ENCODE peak calls at places on chromosome 1, in seven cellular contexts. One of them, this sample, is unnamed.

GRCh38 chr1:9346566-9346965 is 53.9 kb downstream of the SPSB1 start:
- DNase-seq in cardiac fibroblast: no peak
- DNase-seq in right lobe of liver: no peak
- DNase-seq in MM.1S: no peak
- DNase-seq in stomach: no peak
- DNase-seq in psoas muscle: no peak
- DNase-seq in lower lobe of right lung: no peak
- DNase-seq in this sample: no peak

GRCh38 chr1:211355873-211356272 is 29.2 kb downstream of the TRAF5 start:
- DNase-seq in lower lobe of right lung: no peak
- DNase-seq in psoas muscle: no peak
- DNase-seq in MM.1S: no peak
- DNase-seq in cardiac fibroblast: no peak
- DNase-seq in stomach: no peak
- DNase-seq in right lobe of liver: no peak
- DNase-seq in this sample: no peak

GRCh38 chr1:205739348-205740160 is 10.4 kb downstream of the NUCKS1 start:
- DNase-seq in stomach: no peak
- DNase-seq in psoas muscle: no peak
- DNase-seq in lower lobe of right lung: no peak
- DNase-seq in cardiac fibroblast: peak; percentile 81
- DNase-seq in right lobe of liver: no peak
- DNase-seq in MM.1S: no peak
- DNase-seq in this sample: no peak

GRCh38 chr1:245258271-245258920 is 103.6 kb downstream of the KIF26B start:
- DNase-seq in psoas muscle: no peak
- DNase-seq in right lobe of liver: peak; percentile 52
- DNase-seq in stomach: peak; percentile 78
- DNase-seq in MM.1S: no peak
- DNase-seq in lower lobe of right lung: no peak
- DNase-seq in cardiac fibroblast: no peak
- DNase-seq in this sample: no peak

GRCh38 chr1:178278135-178278534 is 184.2 kb downstream of the RASAL2 start:
- DNase-seq in cardiac fibroblast: no peak
- DNase-seq in right lobe of liver: no peak
- DNase-seq in lower lobe of right lung: no peak
- DNase-seq in stomach: no peak
- DNase-seq in MM.1S: no peak
- DNase-seq in psoas muscle: no peak
- DNase-seq in this sample: no peak

GRCh38 chr1:8858888-8859706 is 19.4 kb downstream of the ENO1 start:
- DNase-seq in right lobe of liver: no peak
- DNase-seq in psoas muscle: no peak
- DNase-seq in cardiac fibroblast: peak; percentile 75
- DNase-seq in MM.1S: peak; percentile 40
- DNase-seq in stomach: peak; percentile 43
- DNase-seq in lower lobe of right lung: no peak
- DNase-seq in this sample: no peak

GRCh38 chr1:157377216-157377821 is 175.0 kb downstream of the FCRL5 start:
- DNase-seq in lower lobe of right lung: no peak
- DNase-seq in stomach: peak; percentile 37
- DNase-seq in psoas muscle: no peak
- DNase-seq in MM.1S: peak; percentile 59
- DNase-seq in cardiac fibroblast: peak; percentile 56
- DNase-seq in right lobe of liver: no peak
- DNase-seq in this sample: no peak

GRCh38 chr1:201539561-201540404 is 856 bp downstream of the NAV1 start:
- DNase-seq in psoas muscle: peak; percentile 74
- DNase-seq in MM.1S: no peak
- DNase-seq in right lobe of liver: peak; percentile 71
- DNase-seq in stomach: no peak
- DNase-seq in cardiac fibroblast: peak; percentile 64
- DNase-seq in lower lobe of right lung: peak; percentile 61
- DNase-seq in this sample: no peak

GRCh38 chr1:156546267-156546666 is 26.1 kb downstream of the IQGAP3 start:
- DNase-seq in MM.1S: no peak
- DNase-seq in psoas muscle: no peak
- DNase-seq in lower lobe of right lung: no peak
- DNase-seq in cardiac fibroblast: no peak
- DNase-seq in stomach: no peak
- DNase-seq in right lobe of liver: no peak
- DNase-seq in this sample: no peak

GRCh38 chr1:201186212-201186611 is 4.4 kb upstream of the IGFN1 start:
- DNase-seq in cardiac fibroblast: no peak
- DNase-seq in stomach: no peak
- DNase-seq in MM.1S: no peak
- DNase-seq in psoas muscle: no peak
- DNase-seq in right lobe of liver: no peak
- DNase-seq in lower lobe of right lung: no peak
- DNase-seq in this sample: no peak

GRCh38 chr1:180994262-180994661 is 28.4 kb downstream of the STX6 start:
- DNase-seq in stomach: no peak
- DNase-seq in MM.1S: no peak
- DNase-seq in cardiac fibroblast: peak; percentile 21
- DNase-seq in psoas muscle: no peak
- DNase-seq in lower lobe of right lung: no peak
- DNase-seq in right lobe of liver: no peak
- DNase-seq in this sample: no peak

GRCh38 chr1:54337928-54338327 is 68.3 kb downstream of the SSBP3 start:
- DNase-seq in psoas muscle: no peak
- DNase-seq in cardiac fibroblast: peak; percentile 33
- DNase-seq in MM.1S: no peak
- DNase-seq in right lobe of liver: no peak
- DNase-seq in stomach: no peak
- DNase-seq in lower lobe of right lung: no peak
- DNase-seq in this sample: no peak

GRCh38 chr1:54335396-54336056 is 70.7 kb downstream of the SSBP3 start:
- DNase-seq in right lobe of liver: no peak
- DNase-seq in lower lobe of right lung: no peak
- DNase-seq in stomach: peak; percentile 57
- DNase-seq in cardiac fibroblast: peak; percentile 94
- DNase-seq in psoas muscle: peak; percentile 84
- DNase-seq in MM.1S: no peak
- DNase-seq in this sample: no peak

GRCh38 chr1:54337034-54337433 is 69.2 kb downstream of the SSBP3 start:
- DNase-seq in right lobe of liver: no peak
- DNase-seq in cardiac fibroblast: no peak
- DNase-seq in psoas muscle: no peak
- DNase-seq in stomach: no peak
- DNase-seq in MM.1S: no peak
- DNase-seq in lower lobe of right lung: no peak
- DNase-seq in this sample: no peak

GRCh38 chr1:54334996-54335395 is 71.2 kb downstream of the SSBP3 start:
- DNase-seq in psoas muscle: peak; percentile 80
- DNase-seq in lower lobe of right lung: no peak
- DNase-seq in right lobe of liver: no peak
- DNase-seq in MM.1S: no peak
- DNase-seq in cardiac fibroblast: peak; percentile 38
- DNase-seq in stomach: no peak
- DNase-seq in this sample: no peak

DNA sequence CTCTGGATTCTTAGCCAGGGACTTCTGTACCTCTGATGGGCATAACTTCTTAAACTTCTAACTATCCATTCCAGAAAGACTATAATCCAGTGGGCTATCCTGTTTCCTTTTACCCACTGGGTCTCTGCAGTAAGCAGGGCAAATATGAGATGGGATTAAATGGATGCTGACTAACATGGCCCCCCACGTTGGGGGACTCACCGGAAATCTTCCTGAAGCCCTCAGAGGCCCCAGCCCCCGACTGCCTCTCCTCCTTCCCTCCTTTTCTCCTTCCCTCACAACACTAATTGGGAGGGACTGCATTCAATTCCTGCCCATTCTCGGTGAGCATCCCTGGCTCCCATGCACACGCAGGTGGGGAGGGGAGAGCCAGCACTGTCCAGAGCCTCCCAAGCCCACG is 70.1 kb downstream of the SSBP3 start:
- DNase-seq in stomach: no peak
- DNase-seq in right lobe of liver: no peak
- DNase-seq in MM.1S: no peak
- DNase-seq in cardiac fibroblast: no peak
- DNase-seq in psoas muscle: no peak
- DNase-seq in lower lobe of right lung: no peak
- DNase-seq in this sample: no peak
- H3K4me3 ChIP-seq in stomach: no peak overlapping the region
- H3K4me3 ChIP-seq in right lobe of liver: no peak overlapping the region
- H3K4me3 ChIP-seq in MM.1S: no peak overlapping the region
- H3K4me3 ChIP-seq in cardiac fibroblast: no peak overlapping the region
- H3K4me3 ChIP-seq in psoas muscle: peak overlapping the region; percentile 55
- H3K4me3 ChIP-seq in lower lobe of right lung: no peak overlapping the region
- H3K4me3 ChIP-seq in this sample: no peak overlapping the region

DNA sequence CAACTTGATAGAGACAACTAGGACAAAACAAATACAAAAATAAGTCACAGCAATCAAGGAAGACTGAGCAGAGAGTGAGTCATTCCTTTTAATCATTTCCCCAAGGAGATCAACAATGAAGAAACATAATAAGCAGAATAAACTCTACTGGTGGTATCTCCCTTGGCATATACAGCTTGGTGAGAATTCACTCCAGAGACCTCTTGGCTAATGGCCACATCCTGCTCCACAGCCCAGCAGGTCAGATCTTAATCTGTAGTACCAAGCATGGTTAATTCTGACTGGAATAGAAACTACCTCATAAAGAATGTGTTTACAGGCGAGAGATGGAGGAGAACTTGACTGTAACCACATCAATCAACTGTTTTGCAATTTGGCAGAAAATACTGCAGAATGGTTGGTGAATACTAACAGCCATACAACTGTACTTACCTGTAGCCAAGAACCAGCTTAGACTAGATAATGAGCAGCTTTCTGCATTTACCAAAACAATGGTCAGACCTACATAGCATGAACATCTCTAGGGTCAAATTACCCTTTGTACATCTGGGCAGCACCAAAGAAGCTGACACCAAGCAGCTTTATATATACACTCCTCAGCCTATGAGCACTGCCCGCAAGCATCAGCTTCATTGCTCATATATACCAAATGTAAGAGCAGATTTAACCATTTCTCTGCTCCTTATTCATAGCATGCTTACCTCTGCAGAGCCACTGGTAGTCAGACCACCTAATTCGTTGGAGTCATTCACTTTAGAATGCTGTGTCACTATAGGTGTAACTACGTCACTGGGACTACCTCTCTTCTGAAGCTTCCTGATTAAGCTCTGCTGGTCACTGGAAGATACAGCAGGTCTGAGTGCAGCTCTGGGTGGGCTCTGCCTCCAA is 51.0 kb downstream of the KIAA0319L start:
- DNase-seq in right lobe of liver: no peak
- DNase-seq in lower lobe of right lung: no peak
- DNase-seq in cardiac fibroblast: peak; percentile 90
- DNase-seq in MM.1S: peak; percentile 91
- DNase-seq in stomach: peak; percentile 43
- DNase-seq in psoas muscle: no peak
- DNase-seq in this sample: no peak
- H3K4me3 ChIP-seq in right lobe of liver: no peak overlapping the region
- H3K4me3 ChIP-seq in lower lobe of right lung: no peak overlapping the region
- H3K4me3 ChIP-seq in cardiac fibroblast: no peak overlapping the region
- H3K4me3 ChIP-seq in MM.1S: peak overlapping the region; percentile 28
- H3K4me3 ChIP-seq in stomach: no peak overlapping the region
- H3K4me3 ChIP-seq in psoas muscle: no peak overlapping the region
- H3K4me3 ChIP-seq in this sample: no peak overlapping the region

GRCh38 chr1:154338875-154339274 is 13.6 kb downstream of the ATP8B2 start:
- DNase-seq in right lobe of liver: no peak
- DNase-seq in MM.1S: no peak
- DNase-seq in cardiac fibroblast: no peak
- DNase-seq in stomach: no peak
- DNase-seq in psoas muscle: no peak
- DNase-seq in lower lobe of right lung: no peak
- DNase-seq in this sample: no peak

GRCh38 chr1:154342132-154342531 is 16.8 kb downstream of the ATP8B2 start:
- DNase-seq in lower lobe of right lung: no peak
- DNase-seq in cardiac fibroblast: no peak
- DNase-seq in right lobe of liver: no peak
- DNase-seq in psoas muscle: no peak
- DNase-seq in MM.1S: no peak
- DNase-seq in stomach: no peak
- DNase-seq in this sample: no peak

GRCh38 chr1:154344977-154345837 is 19.9 kb downstream of the ATP8B2 start:
- DNase-seq in cardiac fibroblast: peak; percentile 73
- DNase-seq in lower lobe of right lung: peak; percentile 63
- DNase-seq in right lobe of liver: no peak
- DNase-seq in MM.1S: peak; percentile 71
- DNase-seq in stomach: peak; percentile 62
- DNase-seq in psoas muscle: no peak
- DNase-seq in this sample: no peak

GRCh38 chr1:154346276-154346914 is 21.1 kb downstream of the ATP8B2 start:
- DNase-seq in psoas muscle: no peak
- DNase-seq in lower lobe of right lung: no peak
- DNase-seq in MM.1S: peak; percentile 4
- DNase-seq in cardiac fibroblast: no peak
- DNase-seq in right lobe of liver: no peak
- DNase-seq in stomach: no peak
- DNase-seq in this sample: no peak

DNA sequence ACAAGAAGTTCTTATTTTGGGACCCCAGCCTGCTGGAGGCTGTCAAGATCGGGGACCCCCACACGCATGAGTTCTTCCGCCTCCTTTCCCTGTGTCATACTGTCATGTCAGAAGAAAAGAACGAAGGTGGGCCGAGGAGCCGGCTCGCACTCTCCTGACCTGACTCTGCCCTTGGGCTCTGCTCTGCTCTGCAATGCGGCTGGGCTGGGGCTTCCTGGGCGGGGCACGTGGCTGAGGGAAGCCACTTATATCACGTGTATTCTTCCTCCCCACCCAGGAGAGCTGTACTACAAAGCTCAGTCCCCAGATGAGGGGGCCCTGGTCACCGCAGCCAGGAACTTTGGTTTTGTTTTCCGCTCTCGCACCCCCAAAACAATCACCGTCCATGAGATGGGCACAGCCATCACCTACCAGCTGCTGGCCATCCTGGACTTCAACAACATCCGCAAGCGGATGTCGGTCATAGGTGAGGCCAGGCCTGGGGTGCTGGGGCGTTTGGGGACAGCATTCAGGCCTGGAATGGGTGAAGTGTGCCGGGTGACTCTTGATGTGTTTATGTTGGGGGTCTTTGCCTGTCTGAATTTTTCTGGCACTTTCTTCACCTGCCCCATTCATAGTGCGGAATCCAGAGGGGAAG is 17.6 kb downstream of the ATP8B2 start:
- DNase-seq in stomach: peak; percentile 47
- DNase-seq in MM.1S: peak; percentile 4
- DNase-seq in cardiac fibroblast: no peak
- DNase-seq in psoas muscle: no peak
- DNase-seq in lower lobe of right lung: peak; percentile 64
- DNase-seq in right lobe of liver: no peak
- DNase-seq in this sample: no peak
- H3K4me3 ChIP-seq in stomach: no peak overlapping the region
- H3K4me3 ChIP-seq in MM.1S: no peak overlapping the region
- H3K4me3 ChIP-seq in cardiac fibroblast: no peak overlapping the region
- H3K4me3 ChIP-seq in psoas muscle: no peak overlapping the region
- H3K4me3 ChIP-seq in lower lobe of right lung: peak overlapping the region; percentile 3
- H3K4me3 ChIP-seq in right lobe of liver: no peak overlapping the region
- H3K4me3 ChIP-seq in this sample: no peak overlapping the region

DNA sequence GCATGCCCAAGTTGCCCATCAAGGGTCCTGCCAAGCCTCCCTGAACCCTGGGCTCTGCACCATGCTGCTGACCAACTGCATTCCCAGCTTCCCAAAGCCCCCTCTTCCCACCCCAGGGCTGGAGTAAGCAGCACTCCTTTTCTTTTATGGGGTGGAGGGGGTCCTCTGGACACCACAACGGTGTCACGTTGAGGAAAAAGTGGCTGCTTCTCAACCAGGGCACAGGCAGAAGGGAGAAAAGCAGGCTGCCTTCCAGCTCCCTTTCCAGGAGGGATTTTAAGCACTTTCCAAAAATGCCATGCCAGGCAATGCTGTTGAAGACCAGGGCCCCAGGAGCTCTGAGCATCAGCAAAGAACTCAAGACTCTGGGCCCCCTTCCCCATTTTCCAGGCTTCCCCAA is 691 bp downstream of the RIMS3 start:
- DNase-seq in stomach: no peak
- DNase-seq in right lobe of liver: no peak
- DNase-seq in cardiac fibroblast: no peak
- DNase-seq in lower lobe of right lung: no peak
- DNase-seq in psoas muscle: no peak
- DNase-seq in MM.1S: no peak
- DNase-seq in this sample: no peak
- H3K4me3 ChIP-seq in stomach: peak overlapping the region; percentile 74
- H3K4me3 ChIP-seq in right lobe of liver: no peak overlapping the region
- H3K4me3 ChIP-seq in cardiac fibroblast: no peak overlapping the region
- H3K4me3 ChIP-seq in lower lobe of right lung: peak overlapping the region; percentile 71
- H3K4me3 ChIP-seq in psoas muscle: peak overlapping the region; percentile 74
- H3K4me3 ChIP-seq in MM.1S: no peak overlapping the region
- H3K4me3 ChIP-seq in this sample: peak overlapping the region; percentile 20